ENCODE peak calls at places on chromosomes 3 and 15, in eight cellular contexts. W is activated CD4-positive, alpha-beta T cell treated with anti-CD3 and anti-CD28 coated beads, Interleukin-2, amount 50 U/mL, for 24 hours; X is caudate nucleus; O is activated naive CD4-positive, alpha-beta T cell treated with Interleukin-2 at 50 U/mL for 16 hours; M is left colon; E is GM03348; K is A549; P is H4. Y is an unnamed sample.

GRCh38 chr3:23052230-23053019 is 150.7 kb upstream of the UBE2E2 start:
- DNase-seq in W (no peak), X (no peak), O (no peak), M (no peak), E (no peak), K (peak), P (no peak), Y (no peak)

GRCh38 chr15:47266556-47266955 is 450.7 kb upstream of the SEMA6D start:
- DNase-seq in W (no peak), X (no peak), O (no peak), M (no peak), E (no peak), K (no peak), P (no peak), Y (no peak)

GRCh38 chr3:194906229-194906629 is 220.5 kb downstream of the FAM43A start:
- DNase-seq in W (no peak), X (no peak), O (no peak), M (no peak), E (no peak), K (no peak), P (peak), Y (no peak)

GRCh38 chr3:19644405-19644804 is 289.6 kb downstream of the EFHB start:
- DNase-seq in W (no peak), X (no peak), O (no peak), M (no peak), E (no peak), K (no peak), P (no peak), Y (no peak)

GRCh38 chr3:126447456-126448106 is 28.1 kb downstream of the ZXDC start:
- DNase-seq in W (no peak), X (no peak), O (no peak), M (no peak), E (no peak), K (no peak), P (no peak), Y (no peak)

GRCh38 chr3:121995190-121996137 is 26.6 kb downstream of the ILDR1 start:
- DNase-seq in W (no peak), X (no peak), O (no peak), M (peak), E (peak), K (peak), P (peak), Y (peak)

GRCh38 chr15:78083687-78084358 is 6.3 kb upstream of the TBC1D2B start:
- DNase-seq in W (no peak), X (no peak), O (no peak), M (no peak), E (no peak), K (no peak), P (no peak), Y (no peak)

GRCh38 chr15:68820205-68820588 is 498 bp downstream of the ANP32A start:
- DNase-seq in W (peak), X (no peak), O (peak), M (peak), E (peak), K (peak), P (peak), Y (no peak)

GRCh38 chr3:14803101-14803980 is 15.4 kb upstream of the FGD5 start:
- DNase-seq in W (no peak), X (no peak), O (no peak), M (peak), E (no peak), K (peak), P (peak), Y (no peak)

Y was measured in hippocampal formation.